ENCODE peak calls at places on chromosomes 1 and 21, in six cellular contexts. One of them, this sample, is unnamed. For H3K4me1, the result is how much of the 10 kb centered on the place peaks cover.

GRCh38 chr1:150622219-150622975 is 7.0 kb downstream of the ENSA start:
- DNase-seq in cardiac muscle cell: no peak
- DNase-seq in heart right ventricle: peak
- DNase-seq in right lobe of liver: no peak
- DNase-seq in breast epithelium: no peak
- DNase-seq in esophagus squamous epithelium: no peak
- DNase-seq in this sample: no peak

GRCh38 chr1:234656981-234657651 is 47.1 kb upstream of the IRF2BP2 start:
- DNase-seq in cardiac muscle cell: no peak
- DNase-seq in heart right ventricle: no peak
- DNase-seq in right lobe of liver: no peak
- DNase-seq in breast epithelium: no peak
- DNase-seq in esophagus squamous epithelium: no peak
- DNase-seq in this sample: no peak

GRCh38 chr1:57722285-57722978 is 298.6 kb upstream of the DAB1 start:
- DNase-seq in cardiac muscle cell: peak
- DNase-seq in heart right ventricle: no peak
- DNase-seq in right lobe of liver: no peak
- DNase-seq in breast epithelium: no peak
- DNase-seq in esophagus squamous epithelium: no peak
- DNase-seq in this sample: no peak

GRCh38 chr1:160615660-160616059 is 31.2 kb downstream of the SLAMF1 start:
- DNase-seq in cardiac muscle cell: no peak
- DNase-seq in heart right ventricle: no peak
- DNase-seq in right lobe of liver: no peak
- DNase-seq in breast epithelium: no peak
- DNase-seq in esophagus squamous epithelium: no peak
- DNase-seq in this sample: no peak

GRCh38 chr1:81554108-81554507 is 246.6 kb upstream of the ADGRL2 start:
- DNase-seq in cardiac muscle cell: no peak
- DNase-seq in heart right ventricle: no peak
- DNase-seq in right lobe of liver: no peak
- DNase-seq in breast epithelium: no peak
- DNase-seq in esophagus squamous epithelium: no peak
- DNase-seq in this sample: no peak

GRCh38 chr1:55057956-55058298 is 18.6 kb downstream of the PCSK9 start:
- DNase-seq in cardiac muscle cell: no peak
- DNase-seq in heart right ventricle: no peak
- DNase-seq in right lobe of liver: no peak
- DNase-seq in breast epithelium: peak
- DNase-seq in esophagus squamous epithelium: no peak
- DNase-seq in this sample: no peak

GRCh38 chr1:193767891-193768290 is 581.5 kb upstream of the B3GALT2 start:
- DNase-seq in cardiac muscle cell: no peak
- DNase-seq in heart right ventricle: no peak
- DNase-seq in right lobe of liver: no peak
- DNase-seq in breast epithelium: no peak
- DNase-seq in esophagus squamous epithelium: no peak
- DNase-seq in this sample: no peak

GRCh38 chr1:19786988-19787423 is 12.7 kb downstream of the TMCO4 start:
- DNase-seq in cardiac muscle cell: no peak
- DNase-seq in heart right ventricle: no peak
- DNase-seq in right lobe of liver: no peak
- DNase-seq in breast epithelium: peak
- DNase-seq in esophagus squamous epithelium: no peak
- DNase-seq in this sample: no peak

GRCh38 chr1:33349081-33349759 is 28.3 kb upstream of the A3GALT2 start:
- DNase-seq in cardiac muscle cell: peak
- DNase-seq in heart right ventricle: peak
- DNase-seq in right lobe of liver: peak
- DNase-seq in breast epithelium: no peak
- DNase-seq in esophagus squamous epithelium: no peak
- DNase-seq in this sample: peak

GRCh38 chr1:221863635-221864034 is 121.7 kb upstream of the DUSP10 start:
- DNase-seq in cardiac muscle cell: no peak
- DNase-seq in heart right ventricle: no peak
- DNase-seq in right lobe of liver: no peak
- DNase-seq in breast epithelium: no peak
- DNase-seq in esophagus squamous epithelium: no peak
- DNase-seq in this sample: no peak

GRCh38 chr1:202471246-202471645 is 122.7 kb downstream of the PPP1R12B start:
- DNase-seq in cardiac muscle cell: no peak
- DNase-seq in heart right ventricle: no peak
- DNase-seq in right lobe of liver: no peak
- DNase-seq in breast epithelium: no peak
- DNase-seq in esophagus squamous epithelium: no peak
- DNase-seq in this sample: no peak

GRCh38 chr1:117096871-117097842 is 24.4 kb downstream of the TRIM45 start:
- DNase-seq in cardiac muscle cell: no peak
- DNase-seq in heart right ventricle: no peak
- DNase-seq in right lobe of liver: no peak
- DNase-seq in breast epithelium: no peak
- DNase-seq in esophagus squamous epithelium: no peak
- DNase-seq in this sample: no peak

GRCh38 chr1:219812491-219813221 is 115.7 kb downstream of the SLC30A10 start:
- DNase-seq in cardiac muscle cell: peak
- DNase-seq in heart right ventricle: no peak
- DNase-seq in right lobe of liver: no peak
- DNase-seq in breast epithelium: no peak
- DNase-seq in esophagus squamous epithelium: no peak
- DNase-seq in this sample: no peak

GRCh38 chr1:15412843-15413242 is 3.2 kb downstream of the EFHD2 start:
- DNase-seq in cardiac muscle cell: no peak
- DNase-seq in heart right ventricle: peak
- DNase-seq in right lobe of liver: peak
- DNase-seq in breast epithelium: no peak
- DNase-seq in esophagus squamous epithelium: no peak
- DNase-seq in this sample: no peak

GRCh38 chr1:212152308-212152693 is 116.8 kb downstream of the DTL start:
- DNase-seq in cardiac muscle cell: no peak
- DNase-seq in heart right ventricle: no peak
- DNase-seq in right lobe of liver: no peak
- DNase-seq in breast epithelium: no peak
- DNase-seq in esophagus squamous epithelium: no peak
- DNase-seq in this sample: no peak

GRCh38 chr21:38726482-38726881 is 79.2 kb upstream of the ETS2 start:
- DNase-seq in cardiac muscle cell: no peak
- DNase-seq in heart right ventricle: no peak
- DNase-seq in right lobe of liver: no peak
- DNase-seq in breast epithelium: no peak
- DNase-seq in esophagus squamous epithelium: no peak
- DNase-seq in this sample: no peak

GRCh38 chr1:6401673-6402072 is 8.1 kb upstream of the ACOT7 start:
- DNase-seq in cardiac muscle cell: no peak
- DNase-seq in heart right ventricle: no peak
- DNase-seq in right lobe of liver: no peak
- DNase-seq in breast epithelium: no peak
- DNase-seq in esophagus squamous epithelium: no peak
- DNase-seq in this sample: no peak

GRCh38 chr1:89954401-89954800 is 40.5 kb upstream of the ZNF326 start:
- DNase-seq in cardiac muscle cell: no peak
- DNase-seq in heart right ventricle: no peak
- DNase-seq in right lobe of liver: no peak
- DNase-seq in breast epithelium: no peak
- DNase-seq in esophagus squamous epithelium: no peak
- DNase-seq in this sample: no peak

GRCh38 chr21:33112151-33112550 is 42.2 kb downstream of the OLIG1 start:
- DNase-seq in cardiac muscle cell: no peak
- DNase-seq in heart right ventricle: no peak
- DNase-seq in right lobe of liver: no peak
- DNase-seq in breast epithelium: no peak
- DNase-seq in esophagus squamous epithelium: no peak
- DNase-seq in this sample: no peak

GRCh38 chr1:95994643-95995042 is 726.9 kb upstream of the PTBP2 start:
- DNase-seq in cardiac muscle cell: no peak
- DNase-seq in heart right ventricle: no peak
- DNase-seq in right lobe of liver: no peak
- DNase-seq in breast epithelium: no peak
- DNase-seq in esophagus squamous epithelium: no peak
- DNase-seq in this sample: no peak

GRCh38 chr1:29767769-29768425 is 531.6 kb downstream of the PTPRU start:
- DNase-seq in cardiac muscle cell: no peak
- DNase-seq in heart right ventricle: no peak
- DNase-seq in right lobe of liver: no peak
- DNase-seq in breast epithelium: no peak
- DNase-seq in esophagus squamous epithelium: no peak
- DNase-seq in this sample: no peak

GRCh38 chr1:197776348-197777082 is 1.2 kb upstream of the DENND1B start:
- DNase-seq in cardiac muscle cell: no peak
- DNase-seq in heart right ventricle: no peak
- DNase-seq in right lobe of liver: no peak
- DNase-seq in breast epithelium: no peak
- DNase-seq in esophagus squamous epithelium: no peak
- DNase-seq in this sample: no peak

GRCh38 chr1:154453155-154453554 is 48.0 kb downstream of the IL6R start:
- DNase-seq in cardiac muscle cell: no peak
- DNase-seq in heart right ventricle: no peak
- DNase-seq in right lobe of liver: no peak
- DNase-seq in breast epithelium: no peak
- DNase-seq in esophagus squamous epithelium: no peak
- DNase-seq in this sample: no peak
- H3K4me3 ChIP-seq in cardiac muscle cell: no peak
- H3K4me3 ChIP-seq in heart right ventricle: no peak
- H3K4me3 ChIP-seq in right lobe of liver: no peak
- H3K4me3 ChIP-seq in breast epithelium: no peak
- H3K4me3 ChIP-seq in esophagus squamous epithelium: no peak
- H3K4me3 ChIP-seq in this sample: no peak

GRCh38 chr1:155531624-155532023 is 31.0 kb downstream of the ASH1L start:
- DNase-seq in cardiac muscle cell: no peak
- DNase-seq in heart right ventricle: no peak
- DNase-seq in right lobe of liver: no peak
- DNase-seq in breast epithelium: no peak
- DNase-seq in esophagus squamous epithelium: no peak
- DNase-seq in this sample: no peak
- H3K4me1 ChIP-seq in cardiac muscle cell: under half
- H3K4me1 ChIP-seq in heart right ventricle: under half
- H3K4me1 ChIP-seq in right lobe of liver: under half
- H3K4me1 ChIP-seq in breast epithelium: under half
- H3K4me1 ChIP-seq in esophagus squamous epithelium: half or more
- H3K4me1 ChIP-seq in this sample: under half

DNA sequence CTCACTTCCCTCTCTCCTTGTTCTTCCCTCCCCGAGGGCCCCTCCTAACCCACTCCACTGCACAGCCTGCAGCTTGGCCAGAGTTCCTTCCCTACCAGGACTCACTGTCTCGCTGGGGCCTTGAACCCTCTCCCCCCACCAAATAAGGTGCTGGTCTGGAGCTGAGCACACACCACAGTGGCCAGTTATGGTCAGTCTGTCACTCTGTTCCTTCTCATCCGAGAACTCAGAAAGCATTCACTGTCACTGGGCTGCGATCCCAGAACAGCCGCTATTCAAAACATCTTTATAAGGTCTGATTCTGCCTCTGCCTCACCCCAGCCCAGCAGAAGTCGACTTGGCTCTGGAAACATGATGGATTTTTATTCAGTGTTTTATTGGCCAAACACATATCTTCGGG is 19.8 kb upstream of the LBR start:
- DNase-seq in cardiac muscle cell: no peak
- DNase-seq in heart right ventricle: no peak
- DNase-seq in right lobe of liver: peak
- DNase-seq in breast epithelium: no peak
- DNase-seq in esophagus squamous epithelium: no peak
- DNase-seq in this sample: no peak
- H3K27ac ChIP-seq in cardiac muscle cell: no peak
- H3K27ac ChIP-seq in heart right ventricle: peak
- H3K27ac ChIP-seq in right lobe of liver: peak
- H3K27ac ChIP-seq in breast epithelium: no peak
- H3K27ac ChIP-seq in esophagus squamous epithelium: peak
- H3K27ac ChIP-seq in this sample: no peak

GRCh38 chr1:111507411-111508201 is 4.2 kb upstream of the ADORA3 start:
- DNase-seq in cardiac muscle cell: peak
- DNase-seq in heart right ventricle: peak
- DNase-seq in right lobe of liver: peak
- DNase-seq in breast epithelium: no peak
- DNase-seq in esophagus squamous epithelium: peak
- DNase-seq in this sample: peak
- H3K4me3 ChIP-seq in cardiac muscle cell: no peak
- H3K4me3 ChIP-seq in heart right ventricle: peak
- H3K4me3 ChIP-seq in right lobe of liver: peak
- H3K4me3 ChIP-seq in breast epithelium: peak
- H3K4me3 ChIP-seq in esophagus squamous epithelium: peak
- H3K4me3 ChIP-seq in this sample: peak

GRCh38 chr21:43735236-43736091 is 16.5 kb downstream of the PDXK start:
- DNase-seq in cardiac muscle cell: no peak
- DNase-seq in heart right ventricle: no peak
- DNase-seq in right lobe of liver: no peak
- DNase-seq in breast epithelium: no peak
- DNase-seq in esophagus squamous epithelium: no peak
- DNase-seq in this sample: no peak
- H3K4me1 ChIP-seq in cardiac muscle cell: under half
- H3K4me1 ChIP-seq in heart right ventricle: under half
- H3K4me1 ChIP-seq in right lobe of liver: under half
- H3K4me1 ChIP-seq in breast epithelium: under half
- H3K4me1 ChIP-seq in esophagus squamous epithelium: half or more
- H3K4me1 ChIP-seq in this sample: under half

DNA sequence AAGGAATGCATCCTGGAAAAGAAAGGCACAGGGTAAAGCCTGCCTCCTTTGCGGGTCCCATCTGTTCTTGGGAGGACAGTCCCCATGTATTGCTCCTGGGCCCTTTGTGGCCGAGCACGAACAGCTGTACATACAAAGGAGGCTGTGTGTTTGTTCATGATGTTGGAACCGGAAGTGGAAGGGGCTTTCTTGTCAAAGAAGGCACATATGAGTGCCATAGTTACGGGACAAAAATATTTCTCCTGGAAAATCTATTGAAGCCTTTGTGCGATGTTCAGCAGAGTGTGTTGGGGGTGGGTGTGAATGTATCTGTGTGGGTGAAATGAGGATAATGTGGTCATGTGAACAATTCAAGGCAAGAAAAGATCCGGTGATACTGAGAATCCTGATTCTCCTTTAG is 297.6 kb downstream of the DISC1 start:
- DNase-seq in cardiac muscle cell: no peak
- DNase-seq in heart right ventricle: no peak
- DNase-seq in right lobe of liver: no peak
- DNase-seq in breast epithelium: no peak
- DNase-seq in esophagus squamous epithelium: no peak
- DNase-seq in this sample: no peak
- H3K27ac ChIP-seq in cardiac muscle cell: no peak
- H3K27ac ChIP-seq in heart right ventricle: peak
- H3K27ac ChIP-seq in right lobe of liver: no peak
- H3K27ac ChIP-seq in breast epithelium: peak
- H3K27ac ChIP-seq in esophagus squamous epithelium: no peak
- H3K27ac ChIP-seq in this sample: no peak

This sample was measured in effector memory CD4-positive, alpha-beta T cell.